ENCODE peak calls at places on chromosomes 13 and 19, in six cellular contexts. D is A549, M is K562, R is GM12878, K is H1, C is HepG2. J is an unnamed sample.
A peak's percentile ranks its signal among the peaks of the same experiment; 100 is the strongest.

GRCh38 chr13:112618501-112618900 is 30.5 kb upstream of the TUBGCP3 start:
- DNase-seq in D (no peak), R (no peak), K (no peak), C (no peak), M (no peak), J (no peak)

GRCh38 chr13:75458696-75459422 is 23.1 kb downstream of the TBC1D4 start:
- DNase-seq in K (no peak), D (no peak), C (peak; percentile 97), M (no peak), R (peak; percentile 49), J (peak; percentile 48)

GRCh38 chr13:92196566-92197256 is 798.3 kb downstream of the GPC5 start:
- DNase-seq in C (no peak), K (no peak), M (no peak), R (no peak), D (no peak), J (peak; percentile 35)

GRCh38 chr13:43026262-43026661 is 2.9 kb downstream of the DNAJC15 start:
- DNase-seq in R (no peak), K (no peak), M (no peak), C (no peak), D (no peak), J (no peak)

GRCh38 chr13:44128522-44128921 is 245.1 kb upstream of the SERP2 start:
- DNase-seq in D (no peak), K (no peak), M (no peak), C (no peak), R (no peak), J (no peak)

GRCh38 chr19:2059422-2060201 is 8.6 kb upstream of the MKNK2 start:
- DNase-seq in C (peak; percentile 89), K (no peak), D (peak; percentile 93), M (no peak), R (no peak), J (peak; percentile 59)

GRCh38 chr19:38707512-38708114 is 36.7 kb downstream of the CAPN12 start:
- DNase-seq in M (no peak), R (no peak), D (no peak), K (no peak), C (peak; percentile 48), J (no peak)

GRCh38 chr13:114027046-114027760 is 53.3 kb upstream of the C13orf46 start:
- DNase-seq in C (no peak), D (no peak), M (no peak), R (no peak), K (no peak), J (no peak)

GRCh38 chr13:31653730-31654129 is 85.6 kb upstream of the RXFP2 start:
- DNase-seq in C (no peak), D (no peak), K (no peak), R (no peak), M (no peak), J (peak; percentile 52)

GRCh38 chr19:28535352-28535775 is 677.6 kb downstream of the UQCRFS1 start:
- DNase-seq in C (no peak), M (peak; percentile 39), K (no peak), R (no peak), D (no peak), J (no peak)
- TF ChIP-seq CHD2 in C (no peak), M (no peak), K (no peak), R (no peak), D (no peak), J (no peak)

GRCh38 chr19:12838893-12839656 is 760 bp downstream of the MAST1 start:
- DNase-seq in M (no peak), C (no peak), D (no peak), K (no peak), R (no peak), J (peak; percentile 55)
- TF ChIP-seq CHD2 in M (no peak), C (no peak), D (no peak), K (no peak), R (no peak), J (no peak)

DNA sequence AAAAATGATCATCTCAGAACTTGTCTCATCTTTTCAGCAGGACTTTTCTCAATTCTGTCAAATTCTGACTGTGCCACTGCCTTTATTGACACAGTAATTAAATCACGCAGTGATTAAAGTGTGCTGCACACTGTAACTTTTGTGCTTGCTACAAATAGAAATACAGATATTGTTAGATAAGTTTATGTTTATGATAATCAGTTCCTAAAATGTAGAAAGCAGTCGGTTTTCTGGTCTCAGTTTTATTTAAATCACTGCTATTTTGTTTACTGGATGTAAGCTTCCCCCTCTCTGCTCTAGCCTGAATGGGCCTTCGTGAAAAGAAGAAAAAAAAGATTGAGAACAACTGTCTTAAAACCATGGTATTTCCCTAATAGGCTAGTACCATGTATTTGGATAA is 258.8 kb upstream of the STARD13 start:
- DNase-seq in M (no peak), R (no peak), K (no peak), D (no peak), C (no peak), J (no peak)
- TF ChIP-seq CHD2 in M (no peak), R (no peak), K (no peak), D (no peak), C (no peak), J (no peak)

DNA sequence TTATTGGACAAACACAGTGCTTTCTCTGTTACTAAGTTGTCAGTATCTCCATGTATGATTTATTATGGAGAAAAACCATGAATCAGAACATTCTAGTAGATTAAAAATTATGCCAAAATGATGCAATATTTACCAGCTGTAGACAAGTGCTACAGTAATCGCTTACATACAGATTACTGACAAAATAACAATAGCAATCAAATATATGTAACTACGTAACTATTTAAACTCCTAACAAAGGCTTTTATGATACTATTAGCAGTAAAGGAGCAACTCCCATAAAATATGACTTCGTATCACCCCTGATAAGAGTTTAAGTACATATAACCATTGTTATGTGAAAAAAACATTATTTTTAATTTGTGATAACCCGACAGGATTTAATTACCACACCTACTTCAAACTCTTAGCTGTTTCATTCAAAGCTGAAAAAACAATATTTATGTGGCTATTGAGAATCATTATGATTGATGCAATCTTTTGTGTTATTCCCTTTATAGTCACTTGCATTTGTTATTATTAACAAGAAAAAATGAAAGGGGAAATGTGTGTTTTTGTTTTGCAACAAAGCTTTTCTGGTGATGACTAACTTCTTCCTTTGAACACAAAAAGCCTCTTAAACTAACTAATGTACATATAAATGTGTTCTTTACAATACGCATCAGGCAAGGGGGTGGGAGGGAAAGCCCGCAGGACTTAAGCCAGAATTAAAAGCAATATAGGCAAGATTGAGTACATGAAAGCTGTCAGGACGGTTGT is 147.4 kb downstream of the ABCC4 start:
- DNase-seq in C (no peak), D (no peak), K (no peak), M (no peak), R (no peak), J (no peak)
- TF ChIP-seq CHD2 in C (no peak), D (no peak), K (no peak), M (no peak), R (no peak), J (no peak)